ENCODE peak calls at places on chromosomes 7 and 10, in seven cellular contexts. C is ascending aorta, D is A549, V is thoracic aorta, O is cardiac muscle cell, G is left lung, I is MM.1S. R is an unnamed sample.

GRCh38 chr7:106112118-106112971 is at the start of gene SYPL1:
- DNase-seq in C (peak; percentile 95), D (peak; percentile 84), V (peak; percentile 60), O (peak; percentile 94), G (peak; percentile 95), I (peak; percentile 97), R (peak; percentile 93)

GRCh38 chr10:78859769-78860168 is 209.0 kb upstream of the ZMIZ1 start:
- DNase-seq in C (no peak), D (no peak), V (no peak), O (no peak), G (no peak), I (no peak), R (no peak)

GRCh38 chr10:52443419-52444388 is 129.6 kb downstream of the DKK1 start:
- DNase-seq in C (no peak), D (peak; percentile 43), V (no peak), O (no peak), G (no peak), I (no peak), R (no peak)

GRCh38 chr10:4541292-4541691 is 284.7 kb upstream of the AKR1E2 start:
- DNase-seq in C (peak; percentile 93), D (no peak), V (peak; percentile 76), O (no peak), G (no peak), I (no peak), R (peak; percentile 18)

GRCh38 chr7:94556028-94556427 is 46.4 kb downstream of the CASD1 start:
- DNase-seq in C (no peak), D (no peak), V (no peak), O (no peak), G (no peak), I (no peak), R (no peak)

GRCh38 chr10:124547651-124548168 is 86.1 kb downstream of the LHPP start:
- DNase-seq in C (no peak), D (no peak), V (no peak), O (no peak), G (no peak), I (no peak), R (no peak)

GRCh38 chr7:86574006-86574405 is 69.7 kb upstream of the GRM3 start:
- DNase-seq in C (no peak), D (no peak), V (no peak), O (no peak), G (no peak), I (no peak), R (no peak)

GRCh38 chr10:47368431-47369180 is 15.5 kb downstream of the ZNF488 start:
- DNase-seq in C (peak; percentile 57), D (no peak), V (no peak), O (no peak), G (no peak), I (no peak), R (no peak)

GRCh38 chr10:79166312-79166721 is 97.6 kb downstream of the ZMIZ1 start:
- DNase-seq in C (no peak), D (no peak), V (no peak), O (no peak), G (no peak), I (no peak), R (no peak)

GRCh38 chr7:130994378-130995115 is 260.5 kb upstream of the KLF14 start:
- DNase-seq in C (peak; percentile 74), D (no peak), V (no peak), O (no peak), G (no peak), I (no peak), R (peak; percentile 68)

GRCh38 chr10:83023647-83024046 is 1115.7 kb upstream of the GHITM start:
- DNase-seq in C (no peak), D (no peak), V (no peak), O (no peak), G (no peak), I (no peak), R (no peak)

GRCh38 chr10:49498465-49498864 is 40.5 kb downstream of the ERCC6 start:
- DNase-seq in C (no peak), D (no peak), V (no peak), O (no peak), G (no peak), I (no peak), R (no peak)

GRCh38 chr7:7002416-7003062 is 176.5 kb upstream of the CCZ1B start:
- DNase-seq in C (no peak), D (no peak), V (no peak), O (no peak), G (no peak), I (no peak), R (no peak)

GRCh38 chr10:132497083-132497680 is 40.4 kb upstream of the INPP5A start:
- DNase-seq in C (no peak), D (no peak), V (no peak), O (no peak), G (peak; percentile 23), I (no peak), R (no peak)

DNA sequence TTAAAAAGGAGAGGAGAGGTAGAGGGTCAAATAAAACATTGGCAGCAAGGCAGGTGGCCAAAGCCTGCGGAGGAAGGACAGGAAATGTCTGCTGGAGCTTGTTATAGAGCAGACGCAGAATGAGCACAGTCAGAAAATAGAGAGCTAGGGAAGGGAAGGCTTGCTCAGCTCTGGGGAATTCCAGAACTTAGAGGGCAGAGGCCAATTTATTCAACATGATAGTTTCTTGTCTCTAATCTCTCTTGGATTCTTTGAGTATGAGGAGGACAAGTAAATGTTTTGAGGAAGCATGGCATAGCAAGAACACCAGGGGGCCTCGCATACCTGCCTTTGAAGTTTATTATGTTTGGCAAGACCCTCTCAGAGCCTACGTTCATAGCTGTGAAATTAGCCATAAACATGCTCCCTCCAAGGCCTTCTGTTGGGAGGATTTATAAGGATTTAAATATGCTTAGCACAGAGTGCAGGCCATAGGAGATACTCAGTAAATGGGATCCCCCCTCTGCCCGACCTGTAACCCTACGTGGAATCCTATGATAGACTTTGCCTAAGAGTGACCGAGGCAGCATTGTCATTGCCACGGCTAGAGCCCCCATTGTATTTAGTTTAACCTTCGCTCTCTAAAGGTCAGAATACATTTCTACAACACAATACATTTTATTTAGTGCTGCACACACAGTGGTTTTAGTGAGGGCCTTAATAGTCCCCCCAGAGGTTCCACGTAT is 293.9 kb downstream of the CCDC3 start:
- DNase-seq in C (peak; percentile 78), D (peak; percentile 45), V (no peak), O (peak; percentile 62), G (no peak), I (peak; percentile 27), R (peak; percentile 34)
- H3K4me1 ChIP-seq in C (peaks cover 51% of the 10 kb centered on the region), D (peaks cover 86% of the 10 kb centered on the region), V (peaks cover 46% of the 10 kb centered on the region), O (peaks cover 4% of the 10 kb centered on the region), G (peaks cover 26% of the 10 kb centered on the region), I (peaks cover 16% of the 10 kb centered on the region), R (peaks cover 8% of the 10 kb centered on the region)

GRCh38 chr7:139109188-139109982 is at the start of gene ZC3HAV1:
- DNase-seq in C (peak; percentile 92), D (peak; percentile 86), V (peak; percentile 52), O (peak; percentile 86), G (peak; percentile 92), I (peak; percentile 97), R (peak; percentile 91)
- TF ChIP-seq CTCF in C (no peak), D (no peak), V (no peak), O (peak; percentile 1), G (no peak), I (no peak), R (no peak)

GRCh38 chr10:33293081-33293480 is 41.4 kb downstream of the NRP1 start:
- DNase-seq in C (no peak), D (no peak), V (no peak), O (no peak), G (no peak), I (no peak), R (no peak)

GRCh38 chr10:33291053-33291592 is 43.3 kb downstream of the NRP1 start:
- DNase-seq in C (no peak), D (peak; percentile 60), V (no peak), O (no peak), G (no peak), I (no peak), R (no peak)

GRCh38 chr10:33295851-33296250 is 38.6 kb downstream of the NRP1 start:
- DNase-seq in C (no peak), D (no peak), V (no peak), O (no peak), G (no peak), I (no peak), R (no peak)

GRCh38 chr10:33290286-33291052 is 44.0 kb downstream of the NRP1 start:
- DNase-seq in C (no peak), D (peak; percentile 32), V (no peak), O (no peak), G (no peak), I (no peak), R (no peak)

GRCh38 chr10:33293531-33294170 is 40.8 kb downstream of the NRP1 start:
- DNase-seq in C (no peak), D (no peak), V (no peak), O (no peak), G (no peak), I (no peak), R (no peak)
- H3K4me1 ChIP-seq in C (peaks cover 41% of the 10 kb centered on the region), D (peaks cover 60% of the 10 kb centered on the region), V (peaks cover 23% of the 10 kb centered on the region), O (peaks cover 23% of the 10 kb centered on the region), G (peaks cover 4% of the 10 kb centered on the region), I (no peaks in the 10 kb centered on the region), R (no peaks in the 10 kb centered on the region)

GRCh38 chr7:1062296-1063294 is 18.2 kb downstream of the GPR146 start:
- DNase-seq in C (no peak), D (no peak), V (no peak), O (no peak), G (no peak), I (no peak), R (no peak)

GRCh38 chr7:1063361-1063760 is 19.0 kb downstream of the GPR146 start:
- DNase-seq in C (no peak), D (no peak), V (no peak), O (no peak), G (no peak), I (no peak), R (no peak)

GRCh38 chr7:1068013-1068412 is 19.9 kb upstream of the GPER1 start:
- DNase-seq in C (no peak), D (no peak), V (no peak), O (no peak), G (no peak), I (no peak), R (no peak)

GRCh38 chr7:1064581-1064980 is 20.2 kb downstream of the GPR146 start:
- DNase-seq in C (no peak), D (no peak), V (no peak), O (no peak), G (no peak), I (no peak), R (no peak)

DNA sequence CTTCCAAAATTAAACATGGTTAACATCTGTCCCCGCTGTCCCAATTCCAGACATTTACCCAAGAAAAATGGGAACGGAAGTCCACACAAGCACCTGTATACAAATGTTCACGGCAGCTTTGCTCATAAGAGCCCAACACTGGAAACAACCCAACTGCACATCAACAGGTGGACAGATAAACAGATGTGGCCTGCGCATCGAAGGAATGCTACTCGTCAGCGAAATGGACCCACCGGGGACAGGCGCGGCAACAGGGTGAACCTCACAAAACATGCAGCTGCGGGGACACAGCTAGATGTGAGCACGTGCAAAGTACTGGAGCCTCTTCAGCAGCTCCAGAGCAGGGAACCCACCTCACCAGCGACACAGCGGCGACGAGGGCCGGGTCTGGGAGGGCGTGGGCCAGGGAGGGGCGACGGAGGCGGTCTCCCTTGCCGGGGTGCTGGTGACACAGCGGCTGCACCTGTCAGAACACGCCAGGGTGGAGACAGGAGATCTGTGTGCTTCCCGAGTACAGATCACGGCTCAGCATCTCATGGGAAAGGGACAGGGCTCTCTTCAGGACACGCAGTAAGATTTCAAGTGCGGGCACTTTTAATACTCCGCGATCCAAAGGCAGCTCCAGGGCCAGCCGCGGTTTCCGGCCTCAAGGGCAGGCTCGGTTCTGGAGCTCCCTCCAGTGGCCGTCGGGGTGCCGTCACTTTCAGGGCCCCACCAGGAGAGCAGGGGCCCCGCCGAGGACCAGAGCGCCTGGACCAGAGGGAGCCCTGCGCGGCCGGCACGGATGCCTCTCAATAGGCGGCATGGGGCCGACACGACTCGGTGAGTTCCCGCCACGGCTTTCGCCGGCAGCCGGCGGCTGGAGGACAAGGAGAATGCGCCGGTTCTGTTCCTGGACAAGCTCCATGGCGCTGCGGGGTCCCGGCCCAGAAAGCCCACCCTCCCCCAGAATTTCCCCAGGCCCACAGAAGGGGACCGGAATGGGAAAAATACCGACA is 21.2 kb downstream of the GPR146 start:
- DNase-seq in C (peak; percentile 89), D (peak; percentile 95), V (peak; percentile 46), O (peak; percentile 91), G (peak; percentile 82), I (peak; percentile 52), R (peak; percentile 91)
- TF ChIP-seq CTCF in C (peak; percentile 97), D (peak; percentile 82), V (peak; percentile 94), O (peak; percentile 86), G (peak; percentile 93), I (peak; percentile 76), R (peak; percentile 90)